ENCODE peak calls at places on chromosomes 13 and 19, in five cellular contexts. V is glutamatergic neuron, F is HFF-Myc, R is suprapubic skin, G is mucosa of descending colon. Q is an unnamed sample.

GRCh38 chr13:84243340-84243739 is 361.1 kb upstream of the SLITRK1 start:
- DNase-seq in V (no peak), F (no peak), R (no peak), G (no peak), Q (no peak)

GRCh38 chr13:34412817-34413365 is 529.2 kb upstream of the NBEA start:
- DNase-seq in V (no peak), F (no peak), R (no peak), G (no peak), Q (no peak)

GRCh38 chr13:73421310-73421912 is 362.6 kb downstream of the KLF5 start:
- DNase-seq in V (no peak), F (no peak), R (no peak), G (no peak), Q (no peak)

GRCh38 chr13:99386495-99386894 is 79.3 kb upstream of the GPR183 start:
- DNase-seq in V (no peak), F (no peak), R (no peak), G (no peak), Q (no peak)

GRCh38 chr13:40624338-40624737 is 42.1 kb downstream of the FOXO1 start:
- DNase-seq in V (no peak), F (no peak), R (no peak), G (no peak), Q (no peak)

GRCh38 chr19:52936958-52937334 is 13.7 kb upstream of the ZNF888 start:
- DNase-seq in V (no peak), F (no peak), R (no peak), G (no peak), Q (no peak)

GRCh38 chr13:99176309-99177276 is 24.1 kb upstream of the UBAC2 start:
- DNase-seq in V (peak), F (no peak), R (peak), G (peak), Q (peak)

GRCh38 chr19:45164577-45165335 is 4.0 kb upstream of the NKPD1 start:
- DNase-seq in V (peak), F (peak), R (no peak), G (peak), Q (peak)

GRCh38 chr13:49374585-49375290 is 69.1 kb downstream of the CAB39L start:
- DNase-seq in V (no peak), F (no peak), R (no peak), G (no peak), Q (no peak)

GRCh38 chr13:74134226-74134776 is at the start of gene KLF12:
- DNase-seq in V (peak), F (no peak), R (peak), G (peak), Q (peak)

GRCh38 chr13:75566658-75567057 is 17.1 kb downstream of the UCHL3 start:
- DNase-seq in V (no peak), F (no peak), R (no peak), G (no peak), Q (no peak)
- TF ChIP-seq CTCF in V (no peak), F (no peak), R (no peak), G (no peak), Q (peak)

DNA sequence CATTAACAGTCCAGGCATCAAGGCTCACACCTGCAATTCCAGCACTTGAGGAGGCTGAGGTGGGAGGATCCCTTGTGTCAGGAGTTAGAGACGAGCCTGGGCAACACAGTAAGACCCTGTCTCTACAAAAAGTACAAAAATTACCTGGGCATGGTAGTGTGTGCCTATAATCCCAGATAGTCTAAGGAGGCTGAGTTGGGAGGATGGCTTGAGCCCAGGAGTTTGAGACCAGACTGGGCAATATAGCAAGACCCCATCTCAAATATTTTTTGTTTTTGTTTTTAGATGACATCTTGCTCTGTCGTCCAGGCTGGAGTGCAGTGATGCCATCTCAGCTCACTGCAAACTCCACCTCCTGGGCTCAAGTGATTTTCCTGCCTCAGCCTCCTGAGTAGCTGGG is 40.1 kb upstream of the ONECUT3 start:
- DNase-seq in V (no peak), F (no peak), R (no peak), G (no peak), Q (no peak)
- TF ChIP-seq CTCF in V (no peak), F (no peak), R (no peak), G (no peak), Q (no peak)

DNA sequence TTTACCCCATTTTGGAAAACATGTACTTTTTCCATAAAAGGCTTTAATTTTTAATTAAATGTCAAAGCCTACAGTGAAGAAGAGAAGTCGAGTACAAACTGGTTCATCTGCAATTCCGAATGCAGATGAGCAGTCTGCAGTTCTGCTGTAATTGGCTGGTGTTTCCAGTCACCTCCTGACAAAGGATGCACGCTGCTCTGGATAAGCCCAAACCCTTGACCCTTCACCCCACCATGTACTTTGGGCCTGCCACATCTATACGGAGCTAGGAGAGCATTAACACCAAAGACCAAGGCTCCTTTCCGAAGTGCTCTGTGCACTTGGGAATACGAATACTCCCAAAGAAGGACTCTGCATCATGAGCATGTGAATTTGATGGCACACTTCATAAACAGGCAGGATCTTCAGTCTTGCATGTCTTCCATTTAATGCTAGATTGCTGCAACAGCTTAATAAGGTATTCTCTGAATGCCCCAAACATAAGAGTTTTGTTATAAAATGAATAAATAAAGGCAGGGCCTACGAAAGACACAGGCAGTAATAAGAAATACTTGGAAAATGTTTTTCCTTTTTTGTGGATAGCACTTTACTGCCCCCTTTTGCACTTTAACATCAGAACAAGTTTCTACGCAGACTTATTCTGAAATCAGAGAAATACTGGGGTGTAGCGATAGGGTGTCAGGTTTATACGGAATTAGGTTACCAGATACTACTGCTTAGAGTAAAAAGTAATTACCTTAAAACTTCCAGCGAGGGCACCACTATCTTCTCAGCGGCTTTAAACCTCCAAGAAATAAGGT is 15.1 kb downstream of the EFNB2 start:
- DNase-seq in V (no peak), F (no peak), R (no peak), G (no peak), Q (no peak)
- TF ChIP-seq CTCF in V (no peak), F (peak), R (no peak), G (no peak), Q (peak)

GRCh38 chr19:50288954-50289353 is 40.2 kb downstream of the KCNC3 start:
- DNase-seq in V (no peak), F (no peak), R (no peak), G (no peak), Q (no peak)

GRCh38 chr19:50287331-50287730 is 41.8 kb downstream of the KCNC3 start:
- DNase-seq in V (no peak), F (no peak), R (no peak), G (no peak), Q (no peak)

GRCh38 chr19:50292216-50292827 is 36.9 kb downstream of the KCNC3 start:
- DNase-seq in V (no peak), F (no peak), R (no peak), G (no peak), Q (peak)

GRCh38 chr19:50290775-50291174 is 38.4 kb downstream of the KCNC3 start:
- DNase-seq in V (no peak), F (no peak), R (no peak), G (no peak), Q (peak)

GRCh38 chr19:50290011-50290410 is 39.2 kb downstream of the KCNC3 start:
- DNase-seq in V (no peak), F (no peak), R (no peak), G (no peak), Q (no peak)
- TF ChIP-seq CTCF in V (no peak), F (no peak), R (no peak), G (no peak), Q (no peak)

GRCh38 chr13:109785892-109786450 is 412 bp downstream of the IRS2 start:
- DNase-seq in V (peak), F (no peak), R (no peak), G (no peak), Q (no peak)

GRCh38 chr13:109783447-109783814 is 3.0 kb downstream of the IRS2 start:
- DNase-seq in V (peak), F (no peak), R (no peak), G (no peak), Q (no peak)

GRCh38 chr13:109785141-109785891 is 1.1 kb downstream of the IRS2 start:
- DNase-seq in V (peak), F (no peak), R (no peak), G (peak), Q (peak)

GRCh38 chr13:109783815-109784589 is 2.4 kb downstream of the IRS2 start:
- DNase-seq in V (peak), F (no peak), R (no peak), G (peak), Q (no peak)

GRCh38 chr13:109784590-109785140 is 1.7 kb downstream of the IRS2 start:
- DNase-seq in V (peak), F (no peak), R (no peak), G (peak), Q (peak)
- TF ChIP-seq CTCF in V (peak), F (peak), R (peak), G (peak), Q (peak)

GRCh38 chr19:14378890-14379289 is 2.4 kb upstream of the ADGRE5 start:
- DNase-seq in V (no peak), F (no peak), R (no peak), G (no peak), Q (no peak)

GRCh38 chr19:14385492-14385891 is 4.2 kb downstream of the ADGRE5 start:
- DNase-seq in V (no peak), F (no peak), R (no peak), G (peak), Q (no peak)

GRCh38 chr19:14381689-14382474 is 638 bp downstream of the ADGRE5 start:
- DNase-seq in V (no peak), F (no peak), R (no peak), G (peak), Q (no peak)

GRCh38 chr19:14383898-14384669 is 2.8 kb downstream of the ADGRE5 start:
- DNase-seq in V (no peak), F (no peak), R (no peak), G (peak), Q (no peak)

GRCh38 chr19:14383556-14383897 is 2.3 kb downstream of the ADGRE5 start:
- DNase-seq in V (no peak), F (no peak), R (no peak), G (no peak), Q (no peak)
- TF ChIP-seq CTCF in V (no peak), F (no peak), R (no peak), G (no peak), Q (no peak)

GRCh38 chr19:10654610-10655456 is 687 bp downstream of the ILF3 start:
- DNase-seq in V (peak), F (no peak), R (peak), G (peak), Q (peak)

GRCh38 chr19:10653482-10653731 is 739 bp upstream of the ILF3 start:
- DNase-seq in V (no peak), F (no peak), R (no peak), G (no peak), Q (no peak)

GRCh38 chr19:10653732-10654609 is at the start of gene ILF3:
- DNase-seq in V (peak), F (peak), R (peak), G (peak), Q (peak)

GRCh38 chr19:10651821-10652220 is 2.3 kb upstream of the ILF3 start:
- DNase-seq in V (no peak), F (no peak), R (no peak), G (no peak), Q (no peak)

DNA sequence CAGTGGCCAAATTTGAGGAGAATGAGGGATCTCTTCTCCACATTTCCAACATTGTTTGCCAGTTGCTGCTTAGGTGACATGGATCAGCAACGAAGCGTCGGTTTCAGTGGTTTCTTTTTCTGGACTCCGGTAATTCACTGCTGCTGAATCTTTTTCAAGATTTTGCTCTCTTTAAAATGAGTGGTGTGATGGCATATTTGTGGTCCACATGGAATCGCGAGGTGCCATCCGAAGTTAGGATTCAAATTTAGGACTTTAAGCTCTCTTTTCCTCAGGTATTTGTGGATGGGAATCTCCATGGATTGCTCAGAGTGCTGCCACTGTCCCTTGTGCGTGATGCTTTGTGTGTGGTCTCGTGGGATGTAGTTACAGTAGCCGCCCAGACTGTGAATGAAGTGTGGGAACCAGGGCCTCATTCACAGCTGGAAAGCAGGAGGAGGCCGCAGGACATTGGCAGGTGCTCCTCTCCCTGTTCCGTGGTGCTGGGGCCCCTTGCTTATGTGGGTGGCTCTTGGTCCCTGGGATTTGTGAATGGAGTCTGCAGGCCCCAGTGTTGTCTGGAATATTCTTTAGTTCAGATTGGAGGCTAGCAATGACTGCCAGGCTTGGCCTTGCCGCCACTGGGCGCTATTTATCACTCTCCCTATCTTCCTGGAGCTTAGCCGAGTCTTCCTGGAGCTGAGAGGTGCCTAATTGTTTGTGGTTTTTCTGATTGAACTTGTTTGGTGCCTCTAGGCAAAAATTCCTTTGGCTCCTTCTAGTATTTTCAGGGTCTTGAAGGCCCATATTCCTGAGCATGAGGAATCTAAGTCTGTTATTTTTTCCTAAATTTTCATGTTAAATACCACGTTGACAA is 1.5 kb downstream of the ILF3 start:
- DNase-seq in V (peak), F (no peak), R (no peak), G (no peak), Q (no peak)
- TF ChIP-seq CTCF in V (no peak), F (no peak), R (no peak), G (no peak), Q (no peak)

GRCh38 chr19:10768936-10769335 is 51.1 kb downstream of the DNM2 start:
- DNase-seq in V (no peak), F (no peak), R (no peak), G (no peak), Q (no peak)

GRCh38 chr19:10766681-10767201 is 48.9 kb downstream of the DNM2 start:
- DNase-seq in V (no peak), F (no peak), R (no peak), G (no peak), Q (no peak)

GRCh38 chr19:10767726-10768125 is 49.8 kb downstream of the DNM2 start:
- DNase-seq in V (no peak), F (no peak), R (no peak), G (no peak), Q (no peak)

GRCh38 chr19:10768369-10768768 is 50.5 kb downstream of the DNM2 start:
- DNase-seq in V (no peak), F (no peak), R (no peak), G (no peak), Q (no peak)

DNA sequence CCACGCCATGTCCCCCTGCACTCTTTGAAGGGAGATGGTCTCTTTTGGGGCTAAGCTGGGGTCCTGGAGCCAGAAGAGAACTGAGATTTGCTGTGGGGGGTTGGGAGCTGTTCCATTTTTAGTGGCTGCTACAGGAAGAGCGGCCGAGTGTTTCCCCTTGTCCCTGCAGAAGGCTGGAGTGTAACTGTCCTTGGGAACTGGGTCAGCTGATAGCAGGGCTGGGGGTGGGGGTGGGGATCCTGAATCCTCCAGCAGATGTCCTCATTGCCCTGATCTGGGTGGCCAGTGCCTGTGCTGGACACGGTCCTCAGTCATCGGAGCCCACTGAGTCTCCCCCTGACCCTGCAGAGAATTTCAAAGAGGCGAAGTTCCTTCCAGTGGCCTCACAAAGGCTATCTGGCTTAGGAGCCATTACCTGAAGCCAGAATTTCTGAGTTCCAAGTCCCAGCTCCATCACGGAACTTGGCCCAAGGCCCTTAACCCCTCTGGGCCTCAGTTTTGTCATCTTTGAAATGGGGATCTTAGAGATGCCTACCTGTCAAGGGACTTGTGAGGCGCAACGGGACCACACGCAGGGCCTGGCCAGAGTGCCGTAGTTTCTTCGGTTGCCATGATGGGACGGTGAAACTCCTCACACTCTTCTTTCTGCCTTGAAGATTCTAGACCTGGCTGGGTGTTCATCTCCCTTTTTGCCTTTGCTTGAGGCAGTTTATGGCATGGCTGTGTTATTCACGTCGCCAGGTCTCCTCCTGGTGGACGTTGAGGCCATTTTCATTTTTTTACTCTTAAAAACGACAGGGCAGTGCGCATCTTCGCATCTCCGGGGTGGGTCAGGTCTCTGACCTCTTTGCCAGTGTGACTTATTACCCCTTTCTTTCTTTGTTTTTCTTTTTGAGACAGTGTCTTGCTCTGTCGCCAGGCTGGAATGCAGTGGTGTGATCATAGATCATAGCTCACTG is 51.9 kb downstream of the DNM2 start:
- DNase-seq in V (no peak), F (no peak), R (no peak), G (no peak), Q (no peak)
- TF ChIP-seq CTCF in V (no peak), F (peak), R (no peak), G (no peak), Q (peak)

Q was measured in upper lobe of right lung.